ENCODE peak calls at places on chromosomes 2 and 18, in five cellular contexts. Z is ovary, E is sigmoid colon, B is lower lobe of right lung, G is fibroblast of lung. K is an unnamed sample. For H3K9me3, the result is how much of the 10 kb centered on the place peaks cover.

GRCh38 chr2:75565523-75566449 is 5.0 kb upstream of the EVA1A start:
- DNase-seq in G (no peak), E (no peak), Z (no peak), B (no peak), K (no peak)

GRCh38 chr2:13308989-13309388 is 592.3 kb downstream of the TRIB2 start:
- DNase-seq in E (no peak), Z (no peak), G (no peak), B (no peak), K (no peak)

GRCh38 chr2:44550571-44550970 is 188.8 kb downstream of the CAMKMT start:
- DNase-seq in Z (no peak), E (no peak), G (no peak), B (no peak), K (no peak)

GRCh38 chr2:170505631-170506270 is 209.4 kb upstream of the SP5 start:
- DNase-seq in G (peak), E (peak), B (peak), Z (peak), K (peak)

GRCh38 chr18:5626130-5626880 is 82.5 kb upstream of the EPB41L3 start:
- DNase-seq in Z (no peak), G (no peak), B (no peak), E (no peak), K (no peak)

GRCh38 chr2:182522428-182522896 is 95.6 kb upstream of the PDE1A start:
- DNase-seq in B (no peak), E (no peak), G (no peak), Z (no peak), K (peak)

GRCh38 chr2:85710687-85711577 is 16.8 kb downstream of the GNLY start:
- DNase-seq in G (peak), B (peak), Z (peak), E (no peak), K (peak)

GRCh38 chr18:59990121-59990818 is 90.5 kb downstream of the PMAIP1 start:
- DNase-seq in B (no peak), G (no peak), Z (no peak), E (no peak), K (no peak)

GRCh38 chr18:1011342-1011741 is 106.7 kb downstream of the ADCYAP1 start:
- DNase-seq in B (no peak), Z (no peak), G (no peak), E (no peak), K (no peak)

GRCh38 chr2:69466728-69467127 is 29.5 kb upstream of the NFU1 start:
- DNase-seq in G (no peak), E (no peak), Z (no peak), B (no peak), K (no peak)

GRCh38 chr2:64963719-64964118 is 25.5 kb upstream of the SLC1A4 start:
- DNase-seq in Z (no peak), G (no peak), E (no peak), B (no peak), K (no peak)

GRCh38 chr18:24398515-24398914 is 891 bp upstream of the OSBPL1A start:
- DNase-seq in B (no peak), Z (no peak), E (no peak), G (peak), K (no peak)

GRCh38 chr2:98727758-98728718 is 2.9 kb downstream of the MGAT4A start:
- DNase-seq in B (no peak), G (no peak), Z (no peak), E (no peak), K (no peak)

GRCh38 chr2:49914281-49914680 is 760.0 kb upstream of the FSHR start:
- DNase-seq in G (no peak), Z (no peak), E (no peak), B (no peak), K (no peak)

GRCh38 chr2:29009711-29010677 is 28.9 kb downstream of the TOGARAM2 start:
- DNase-seq in G (no peak), E (no peak), B (no peak), Z (no peak), K (no peak)

GRCh38 chr18:37398248-37398920 is 167.2 kb downstream of the CELF4 start:
- DNase-seq in E (no peak), B (no peak), G (no peak), Z (no peak), K (no peak)

DNA sequence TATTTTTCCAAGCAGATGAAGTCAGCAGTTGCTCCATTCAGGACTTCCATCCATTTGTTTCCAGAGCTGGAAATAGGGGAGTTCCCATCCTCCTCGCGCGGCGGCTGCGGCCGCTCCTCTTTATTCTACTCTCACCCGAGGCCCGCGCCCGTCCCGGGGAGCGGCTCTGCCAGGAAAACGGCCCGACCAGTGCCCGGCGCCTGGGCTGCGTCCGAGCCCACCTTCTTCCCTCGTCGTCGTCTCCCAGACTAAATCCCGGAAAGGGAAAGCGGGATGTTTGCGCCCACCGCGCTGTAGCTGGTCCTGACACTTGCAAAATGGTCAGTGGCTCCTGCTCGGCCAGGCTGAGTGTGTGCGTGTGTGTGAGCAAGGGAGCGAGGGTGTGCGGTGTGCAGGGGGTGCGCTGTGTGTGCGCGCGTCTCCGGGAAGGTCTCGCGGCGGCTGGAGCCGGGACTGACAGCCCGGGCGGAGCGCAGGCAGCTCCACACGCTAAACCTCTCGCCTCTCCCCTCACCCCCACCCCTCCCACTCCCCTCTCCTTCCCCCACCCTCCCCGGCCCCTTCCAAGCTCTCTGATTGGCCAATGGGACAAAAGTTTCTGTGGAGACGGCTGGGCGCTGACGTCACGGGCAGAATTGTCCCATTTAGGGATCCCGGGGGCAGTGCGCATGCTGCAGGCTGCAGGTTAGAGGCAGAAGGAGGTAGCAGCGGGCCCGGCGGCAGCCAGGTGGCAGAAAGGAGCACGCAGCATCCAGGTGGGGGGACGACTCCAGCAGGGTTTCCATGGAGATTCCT is at the start of gene NOL4:
- DNase-seq in G (no peak), B (peak), E (peak), Z (peak), K (peak)
- H3K9me3 ChIP-seq in G (under half), B (under half), E (under half), Z (under half), K (under half)

DNA sequence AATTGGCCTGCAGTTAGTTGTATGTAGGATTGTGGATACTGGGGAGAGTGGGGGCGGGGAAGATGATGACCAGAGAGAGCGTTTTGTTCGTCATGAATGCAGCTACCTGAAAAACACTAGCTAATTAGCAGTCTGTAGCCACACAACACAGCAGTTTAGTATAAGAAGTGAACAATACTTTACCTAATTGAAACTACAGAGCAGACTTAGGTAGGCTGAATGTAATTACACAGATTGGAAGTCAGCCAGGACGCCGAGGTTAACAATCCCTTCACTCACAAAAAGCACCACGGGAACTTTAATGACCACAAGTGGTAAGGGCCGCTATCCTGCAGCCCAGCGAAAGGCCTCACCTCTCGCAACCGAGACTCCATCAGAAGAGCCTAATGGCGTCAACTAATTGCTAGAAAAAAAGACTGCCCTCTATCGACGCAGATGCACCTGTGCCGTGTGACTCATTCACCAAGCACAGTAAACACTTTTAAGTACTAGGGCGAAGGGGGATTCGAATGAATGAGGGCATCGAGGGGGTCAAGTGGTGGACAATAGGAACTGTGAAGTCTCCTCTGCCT is 591.0 kb downstream of the ARHGAP15 start:
- DNase-seq in Z (no peak), B (no peak), E (no peak), G (no peak), K (no peak)
- TF ChIP-seq CTCF in Z (no peak), B (no peak), E (no peak), G (no peak), K (no peak)

GRCh38 chr2:106009096-106009495 is 185.0 kb downstream of the UXS1 start:
- DNase-seq in G (no peak), B (no peak), E (no peak), Z (no peak), K (no peak)

GRCh38 chr2:105999590-105999989 is 194.5 kb downstream of the UXS1 start:
- DNase-seq in G (no peak), B (no peak), E (no peak), Z (no peak), K (no peak)

DNA sequence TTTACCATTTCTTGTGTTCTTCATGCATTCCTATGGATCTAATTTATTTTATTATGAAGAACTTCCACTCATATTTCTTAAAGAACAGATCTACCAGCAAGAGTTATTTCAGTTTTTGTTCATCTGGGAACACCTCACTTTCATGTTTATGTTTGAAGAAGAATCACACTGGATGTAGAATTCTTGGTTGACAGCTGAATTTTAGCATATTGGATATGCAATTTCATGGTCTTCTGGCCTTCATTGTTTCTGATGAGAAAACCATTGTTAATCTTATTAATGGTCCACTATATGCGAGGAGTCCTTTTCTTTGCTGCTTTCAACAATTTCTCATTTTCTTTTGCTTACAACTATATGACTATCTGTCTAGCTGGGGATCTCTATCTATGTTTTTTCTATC is 189.2 kb downstream of the UXS1 start:
- DNase-seq in G (no peak), E (no peak), Z (no peak), B (no peak), K (no peak)
- H3K9me3 ChIP-seq in G (under half), E (under half), Z (under half), B (under half), K (under half)

GRCh38 chr2:159942149-159942548 is 120.3 kb downstream of the PLA2R1 start:
- DNase-seq in E (no peak), Z (no peak), B (no peak), G (peak), K (no peak)

GRCh38 chr2:159941729-159942128 is 120.7 kb downstream of the PLA2R1 start:
- DNase-seq in Z (no peak), B (no peak), G (no peak), E (no peak), K (no peak)

GRCh38 chr2:159938375-159938774 is 124.0 kb downstream of the PLA2R1 start:
- DNase-seq in G (no peak), Z (no peak), B (no peak), E (no peak), K (no peak)

GRCh38 chr2:159936471-159936870 is 125.9 kb downstream of the PLA2R1 start:
- DNase-seq in B (no peak), G (no peak), E (no peak), Z (no peak), K (no peak)

DNA sequence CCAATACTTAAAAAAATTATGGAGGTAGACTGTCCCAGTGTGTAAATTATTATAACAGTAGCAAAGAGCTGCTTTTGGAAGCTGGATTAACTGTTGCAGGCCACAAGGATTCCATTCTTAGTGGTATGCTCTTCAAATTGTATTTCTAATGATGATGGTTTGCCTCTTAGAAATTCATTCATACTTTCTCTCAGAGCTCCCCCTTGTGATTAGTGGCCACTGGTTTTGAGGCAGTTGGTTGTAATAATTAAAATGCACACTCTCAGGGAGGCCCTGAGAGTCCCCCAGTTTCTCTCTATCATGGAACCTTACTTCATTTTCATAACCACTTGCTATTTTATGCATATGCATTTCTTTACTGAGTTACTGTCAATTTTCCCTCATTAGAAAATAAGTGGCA is 122.5 kb downstream of the PLA2R1 start:
- DNase-seq in E (no peak), Z (no peak), B (no peak), G (peak), K (no peak)
- TF ChIP-seq CTCF in E (no peak), Z (peak), B (peak), G (peak), K (peak)

GRCh38 chr2:144140896-144141295 is 379.0 kb downstream of the ZEB2 start:
- DNase-seq in B (no peak), G (peak), Z (no peak), E (no peak), K (no peak)
- H3K9me3 ChIP-seq in B (under half), G (under half), Z (under half), E (under half), K (under half)

GRCh38 chr2:27370026-27370815 is at the start of the genes EIF2B4 and SNX17:
- DNase-seq in E (peak), G (peak), Z (peak), B (peak), K (peak)
- TF ChIP-seq CTCF in E (peak), G (peak), Z (peak), B (peak), K (peak)